ENCODE peak calls at places on chromosomes 13 and 19, in five cellular contexts. H is SK-N-MC, U is IMR-90, L is neuronal stem cell, G is endodermal cell. V is an unnamed sample.

GRCh38 chr13:111875922-111876321 is 191.0 kb upstream of the SOX1 start:
- DNase-seq in U (no peak), G (peak), L (no peak), H (no peak), V (no peak)

GRCh38 chr19:55590109-55590508 is 9.2 kb downstream of the FIZ1 start:
- DNase-seq in G (no peak), H (no peak), L (no peak), U (no peak), V (no peak)

GRCh38 chr13:105914637-105915036 is 620.8 kb downstream of the EFNB2 start:
- DNase-seq in G (no peak), U (peak), H (no peak), L (no peak), V (no peak)

GRCh38 chr13:98200211-98200878 is 23.3 kb upstream of the RNF113B start:
- DNase-seq in H (no peak), L (no peak), G (peak), U (no peak), V (no peak)

GRCh38 chr19:49570997-49571676 is 9.2 kb downstream of the NOSIP start:
- DNase-seq in G (peak), H (no peak), U (no peak), L (no peak), V (peak)

GRCh38 chr13:99982741-99983400 is 1.3 kb downstream of the ZIC2 start:
- DNase-seq in H (no peak), G (no peak), U (no peak), L (no peak), V (no peak)

GRCh38 chr13:45206340-45206739 is 5.5 kb upstream of the KCTD4 start:
- DNase-seq in L (no peak), H (no peak), U (peak), G (no peak), V (no peak)

GRCh38 chr13:25172303-25172630 is 179 bp upstream of the AMER2 start:
- DNase-seq in U (no peak), G (no peak), H (no peak), L (no peak), V (no peak)

GRCh38 chr19:55461259-55461973 is at the start of gene ISOC2:
- DNase-seq in G (peak), H (peak), L (peak), U (peak), V (peak)

GRCh38 chr19:49801401-49801888 is 11.6 kb downstream of the FUZ start:
- DNase-seq in L (no peak), H (no peak), G (no peak), U (no peak), V (no peak)

GRCh38 chr13:37701306-37701705 is 102.7 kb upstream of the POSTN start:
- DNase-seq in H (no peak), U (peak), G (no peak), L (no peak), V (no peak)

GRCh38 chr19:13633109-13633508 is 126.8 kb upstream of the CACNA1A start:
- DNase-seq in U (peak), G (no peak), L (peak), H (no peak), V (peak)

GRCh38 chr19:54955356-54955755 is 8.0 kb upstream of the NLRP7 start:
- DNase-seq in U (no peak), H (no peak), G (no peak), L (no peak), V (no peak)

GRCh38 chr19:48926909-48927308 is 6.6 kb upstream of the DHDH start:
- DNase-seq in L (no peak), G (no peak), U (peak), H (no peak), V (peak)

GRCh38 chr13:93386191-93386590 is 159.6 kb downstream of the GPC6 start:
- DNase-seq in G (no peak), U (no peak), H (no peak), L (no peak), V (no peak)

GRCh38 chr13:113997845-113998751 is 24.2 kb upstream of the C13orf46 start:
- DNase-seq in L (no peak), H (no peak), G (no peak), U (peak), V (peak)

GRCh38 chr19:17625980-17626379 is 62.2 kb downstream of the UNC13A start:
- DNase-seq in G (no peak), U (no peak), H (no peak), L (no peak), V (no peak)

GRCh38 chr19:4547303-4548237 is 7.7 kb upstream of the LRG1 start:
- DNase-seq in H (no peak), L (no peak), G (peak), U (no peak), V (peak)

GRCh38 chr19:14363203-14364097 is 17.8 kb upstream of the ADGRE5 start:
- DNase-seq in L (peak), U (peak), G (peak), H (no peak), V (peak)

GRCh38 chr13:85243831-85244230 is 555.4 kb downstream of the SLITRK6 start:
- DNase-seq in G (no peak), L (no peak), H (no peak), U (no peak), V (no peak)

GRCh38 chr13:33284916-33285315 is 639 bp downstream of the STARD13 start:
- DNase-seq in G (no peak), U (no peak), H (no peak), L (no peak), V (no peak)

GRCh38 chr19:5058456-5059190 is 89.7 kb downstream of the KDM4B start:
- DNase-seq in G (no peak), H (no peak), L (no peak), U (peak), V (no peak)

GRCh38 chr13:35814573-35814972 is 316.6 kb downstream of the DCLK1 start:
- DNase-seq in G (no peak), L (no peak), U (no peak), H (no peak), V (no peak)

GRCh38 chr13:66069570-66069969 is 1160.6 kb downstream of the PCDH9 start:
- DNase-seq in U (peak), L (no peak), H (no peak), G (no peak), V (no peak)

GRCh38 chr13:102913924-102914628 is 68.2 kb downstream of the ERCC5 start:
- DNase-seq in U (peak), L (no peak), G (no peak), H (no peak), V (no peak)

GRCh38 chr19:4568884-4569283 is 9.4 kb upstream of the SEMA6B start:
- DNase-seq in H (no peak), U (no peak), G (no peak), L (no peak), V (no peak)

GRCh38 chr13:44136693-44137268 is 236.8 kb upstream of the SERP2 start:
- DNase-seq in U (no peak), G (no peak), L (no peak), H (no peak), V (no peak)

GRCh38 chr19:48424694-48425219 is 21.0 kb upstream of the GRWD1 start:
- DNase-seq in H (no peak), L (no peak), U (peak), G (peak), V (no peak)

GRCh38 chr13:48804836-48805601 is 151.3 kb downstream of the CYSLTR2 start:
- DNase-seq in U (no peak), L (no peak), H (no peak), G (no peak), V (no peak)

GRCh38 chr19:15550273-15550672 is 41.9 kb downstream of the CYP4F22 start:
- DNase-seq in U (no peak), H (no peak), L (no peak), G (no peak), V (no peak)

GRCh38 chr13:79423801-79424642 is 18.0 kb upstream of the RBM26 start:
- DNase-seq in G (no peak), L (no peak), U (peak), H (no peak), V (no peak)

GRCh38 chr19:33390120-33390907 is 16.8 kb downstream of the CEBPG start:
- DNase-seq in H (no peak), L (no peak), U (no peak), G (no peak), V (peak)

GRCh38 chr19:11377237-11377636 is 2.8 kb downstream of the SWSAP1 start:
- DNase-seq in G (no peak), U (peak), H (no peak), L (no peak), V (no peak)

DNA sequence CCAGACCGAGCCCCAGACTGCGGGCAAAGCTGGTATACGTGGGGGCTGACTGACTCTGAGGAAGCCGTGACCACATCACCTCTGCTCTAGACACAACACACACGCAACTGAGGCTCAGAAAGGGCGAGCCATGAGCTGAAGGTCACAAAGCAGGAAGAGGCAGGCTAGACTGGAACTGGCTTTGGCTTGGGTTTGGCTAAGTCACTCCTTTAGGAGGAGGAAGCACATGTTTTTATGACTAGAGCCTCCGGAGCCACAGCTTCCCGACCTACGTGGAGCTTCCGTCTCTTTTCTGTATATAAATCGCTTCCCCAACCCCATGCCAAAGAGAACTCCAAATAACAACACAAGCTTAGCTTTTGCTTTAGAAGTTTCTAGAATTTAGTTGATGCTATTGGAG is 48.0 kb downstream of the RFX2 start:
- DNase-seq in L (no peak), U (no peak), G (peak), H (no peak), V (peak)
- H3K9ac ChIP-seq in L (no peak), U (no peak), G (no peak), H (no peak), V (peak)

GRCh38 chr19:3275068-3275582 is 50.7 kb downstream of the CELF5 start:
- DNase-seq in H (no peak), G (no peak), U (no peak), L (peak), V (no peak)
- H3K9ac ChIP-seq in H (no peak), G (no peak), U (no peak), L (peak), V (peak)

GRCh38 chr19:1747285-1748114 is 5.8 kb upstream of the ONECUT3 start:
- DNase-seq in U (peak), G (peak), L (no peak), H (no peak), V (peak)
- H3K9ac ChIP-seq in U (no peak), G (no peak), L (no peak), H (no peak), V (no peak)

GRCh38 chr19:53907690-53908089 is 1.4 kb upstream of the CACNG7 start:
- DNase-seq in L (no peak), H (no peak), G (no peak), U (no peak), V (no peak)

GRCh38 chr19:53907193-53907581 is 1.9 kb upstream of the CACNG7 start:
- DNase-seq in U (no peak), H (no peak), L (no peak), G (peak), V (no peak)

GRCh38 chr19:53908933-53909415 is at the start of gene CACNG7:
- DNase-seq in H (no peak), L (peak), U (no peak), G (peak), V (no peak)

GRCh38 chr19:53909471-53910169 is 542 bp downstream of the CACNG7 start:
- DNase-seq in L (peak), G (peak), H (no peak), U (no peak), V (no peak)

GRCh38 chr19:53908106-53908932 is 759 bp upstream of the CACNG7 start:
- DNase-seq in G (peak), H (no peak), U (peak), L (peak), V (peak)
- H3K9ac ChIP-seq in G (no peak), H (no peak), U (no peak), L (peak), V (no peak)

DNA sequence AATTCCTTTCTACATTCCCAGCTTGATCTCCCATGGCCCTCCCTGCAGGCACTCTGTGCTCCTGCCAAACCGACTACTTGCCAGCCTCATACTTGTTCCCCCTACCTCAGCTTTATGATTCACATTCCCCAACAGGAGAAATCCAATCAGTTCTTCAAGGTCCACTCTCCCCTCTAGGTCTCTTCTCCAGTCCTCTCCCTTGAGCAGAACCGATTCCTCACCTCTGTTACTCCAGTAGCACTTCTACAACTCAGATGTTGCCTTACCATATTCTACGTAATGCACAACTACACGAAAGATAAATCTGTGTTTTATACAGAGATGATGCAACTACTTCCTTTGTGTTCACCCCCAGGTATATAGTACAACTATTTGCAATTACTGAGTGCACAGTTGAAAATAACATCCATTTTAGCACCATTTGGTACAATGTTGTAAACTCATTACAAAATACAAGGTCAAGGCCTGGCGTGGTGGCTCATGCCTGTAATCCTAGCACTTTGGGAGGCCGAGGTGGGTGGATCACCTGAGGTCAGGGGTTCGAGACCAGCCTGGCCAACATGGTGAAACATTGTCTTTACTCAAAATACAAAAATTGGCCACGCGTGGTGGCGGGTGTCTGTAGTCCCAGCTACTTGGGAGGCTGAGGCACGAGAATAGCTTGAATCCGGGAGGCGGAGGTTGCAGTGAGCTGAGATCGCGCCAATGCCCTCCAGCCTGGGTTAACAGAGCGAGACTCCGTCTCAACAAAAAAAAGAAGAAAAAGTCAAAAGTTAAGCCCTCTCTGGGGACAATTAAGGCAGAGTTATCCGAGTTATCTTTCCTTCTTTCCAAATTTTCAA is 2.9 kb upstream of the WBP4 start:
- DNase-seq in U (peak), G (no peak), L (no peak), H (no peak), V (no peak)
- H3K9ac ChIP-seq in U (peak), G (no peak), L (no peak), H (peak), V (peak)

DNA sequence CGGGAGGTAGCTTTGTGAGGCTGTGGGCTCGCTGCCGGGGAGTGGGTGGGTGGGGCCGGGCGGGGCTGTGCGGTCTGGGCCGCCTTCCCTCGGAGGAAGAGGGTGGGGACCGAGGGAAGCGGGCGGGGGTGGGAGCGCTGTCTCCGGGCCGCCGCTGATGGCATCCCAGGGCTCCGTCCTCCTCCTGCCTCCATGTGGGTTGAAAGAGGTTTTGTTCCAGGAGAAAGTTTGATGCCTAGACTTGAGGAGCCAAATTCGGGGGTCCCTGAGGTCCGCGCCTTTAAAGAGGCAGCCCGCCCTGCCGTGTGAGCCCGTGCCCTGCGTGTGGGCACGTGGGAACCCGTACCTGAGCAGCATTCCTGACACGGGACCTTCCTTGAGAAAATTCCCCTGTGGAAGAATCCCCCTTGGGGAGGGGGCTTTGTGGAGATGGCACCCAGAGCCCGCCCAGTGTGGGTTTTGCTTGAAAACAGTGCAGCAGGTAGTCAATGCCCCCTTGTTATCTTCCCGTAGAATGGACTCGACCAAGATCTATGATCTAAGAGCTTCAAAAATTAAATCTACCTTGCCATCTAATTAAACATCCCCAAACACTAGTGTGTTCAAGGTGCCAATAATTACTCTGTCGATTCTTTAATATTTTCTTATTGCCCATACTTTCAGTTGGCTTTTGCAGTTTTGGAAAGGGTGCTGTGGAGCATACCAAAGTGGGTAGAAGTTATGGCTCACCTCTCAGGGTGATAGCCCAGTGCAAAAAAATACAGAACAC is 107.8 kb downstream of the RXFP2 start:
- DNase-seq in H (no peak), U (no peak), G (no peak), L (no peak), V (peak)
- H3K9ac ChIP-seq in H (no peak), U (no peak), G (no peak), L (no peak), V (no peak)

DNA sequence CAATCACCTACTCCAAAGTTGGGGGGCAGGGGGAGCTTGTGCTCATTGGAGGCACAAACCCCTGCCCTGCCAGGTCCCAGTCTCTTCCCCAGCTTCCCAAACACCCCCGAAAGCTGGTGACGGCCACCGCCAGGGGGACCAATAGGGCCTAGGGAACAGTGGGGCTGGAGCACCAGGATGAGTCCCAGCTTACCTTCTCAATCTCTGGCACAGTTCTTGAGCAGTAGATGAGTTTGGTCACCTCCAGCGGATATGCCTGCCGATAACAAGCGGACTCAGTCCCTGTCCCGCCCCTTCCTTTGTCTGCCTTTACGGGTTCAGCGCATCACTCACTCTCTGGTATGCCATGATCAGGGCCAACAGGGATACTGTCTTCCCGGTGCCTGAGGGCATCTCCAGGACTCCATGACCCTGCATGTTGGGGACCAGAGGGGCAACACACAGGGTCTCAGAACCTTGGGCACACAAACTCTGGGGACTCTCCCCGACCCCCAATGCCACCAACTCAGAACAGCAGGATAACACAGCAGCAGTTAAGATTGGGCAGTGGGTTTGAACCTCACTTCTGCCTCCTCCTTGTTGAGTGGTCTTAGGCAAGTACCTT is 1.5 kb downstream of the ERCC2 start:
- DNase-seq in G (peak), U (no peak), L (no peak), H (no peak), V (no peak)
- H3K9ac ChIP-seq in G (no peak), U (no peak), L (peak), H (no peak), V (no peak)

DNA sequence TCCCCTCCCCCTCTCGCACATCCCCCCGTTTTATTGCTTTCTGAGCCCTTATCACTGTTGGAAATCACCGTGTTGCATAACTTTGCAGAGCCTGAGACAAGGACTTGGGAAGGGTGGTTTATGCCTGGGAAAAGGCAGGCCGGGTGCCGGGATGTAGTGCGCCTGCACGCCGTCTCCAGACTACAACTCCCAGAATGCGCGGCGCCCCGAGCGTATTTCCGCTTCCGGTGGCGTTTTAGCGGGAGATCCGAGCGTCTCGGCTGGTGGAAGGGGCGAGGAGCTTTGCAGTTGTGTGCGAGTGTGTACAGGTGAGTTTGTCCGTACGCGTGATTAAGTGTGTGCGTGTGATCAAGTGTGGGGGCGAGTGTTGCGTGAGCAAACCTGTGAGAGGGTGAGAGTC is 75.4 kb downstream of the PEG3 start:
- DNase-seq in G (no peak), L (peak), U (no peak), H (no peak), V (peak)
- H3K9ac ChIP-seq in G (no peak), L (peak), U (no peak), H (no peak), V (no peak)